ENCODE peak calls at places on chromosomes 6 and 20, in seven cellular contexts. L is fibroblast of pulmonary artery, U is hippocampal formation, K is AML-193, G is NCI-H1694 treated with DMSO at 0.1 percent for 48 hours, F is PC-9, X is NCI-H774. H is an unnamed sample.

GRCh38 chr20:12166053-12166717 is 248.5 kb downstream of the BTBD3 start:
- DNase-seq in L (peak), F (peak), X (no peak), G (no peak), K (no peak), U (no peak), H (peak)

GRCh38 chr6:4170297-4170696 is 34.9 kb upstream of the ECI2 start:
- DNase-seq in K (no peak), F (no peak), U (no peak), L (no peak), G (no peak), X (no peak), H (no peak)

GRCh38 chr6:37020426-37021211 is 15.2 kb downstream of the FGD2 start:
- DNase-seq in G (no peak), U (no peak), F (peak), L (no peak), K (no peak), X (peak), H (no peak)

GRCh38 chr20:33709398-33709797 is 10.7 kb downstream of the PXMP4 start:
- DNase-seq in G (no peak), U (no peak), K (no peak), F (no peak), L (no peak), X (no peak), H (no peak)

GRCh38 chr6:134437376-134437775 is 119.5 kb upstream of the SGK1 start:
- DNase-seq in G (no peak), U (no peak), K (peak), F (peak), L (peak), X (no peak), H (peak)

GRCh38 chr20:48897298-48898044 is 24.0 kb upstream of the ARFGEF2 start:
- DNase-seq in K (no peak), G (no peak), F (peak), L (peak), X (no peak), U (no peak), H (no peak)

GRCh38 chr6:5499644-5500306 is 238.5 kb downstream of the FARS2 start:
- DNase-seq in F (no peak), U (peak), X (no peak), G (no peak), K (no peak), L (peak), H (no peak)

GRCh38 chr20:17971571-17972013 is 2.8 kb downstream of the MGME1 start:
- DNase-seq in G (no peak), X (no peak), U (no peak), K (no peak), F (peak), L (peak), H (no peak)

GRCh38 chr20:62222266-62222850 is 2.3 kb upstream of the HRH3 start:
- DNase-seq in G (no peak), U (no peak), K (no peak), F (no peak), L (no peak), X (no peak), H (no peak)

GRCh38 chr6:8543714-8544113 is 108.4 kb upstream of the SLC35B3 start:
- DNase-seq in U (no peak), F (no peak), G (no peak), X (no peak), L (no peak), K (no peak), H (no peak)

H was measured in MV-4-11.